ENCODE peak calls at places on chromosomes 7 and 10, in seven cellular contexts. A, I, K, H, W, T and X are unnamed samples. For H3K4me1, the result is how much of the 10 kb centered on the place peaks cover.

GRCh38 chr10:3471927-3472704 is 299.5 kb upstream of the PITRM1 start:
- DNase-seq in T (peak), A (no peak), I (no peak), H (peak), W (peak), K (no peak), X (peak)

GRCh38 chr7:90655566-90655965 is 59.4 kb downstream of the CDK14 start:
- DNase-seq in A (peak), H (no peak), W (no peak), T (peak), I (no peak), K (no peak), X (no peak)

GRCh38 chr10:81081887-81082620 is 544.4 kb downstream of the SH2D4B start:
- DNase-seq in T (peak), A (peak), K (no peak), I (peak), H (peak), W (peak), X (no peak)

GRCh38 chr7:87435546-87435945 is 39.9 kb downstream of the ABCB4 start:
- DNase-seq in W (no peak), K (no peak), T (no peak), H (no peak), I (no peak), A (peak), X (no peak)

GRCh38 chr10:26737730-26738129 is 40.2 kb downstream of the PDSS1 start:
- DNase-seq in W (no peak), T (peak), A (peak), I (no peak), H (peak), K (no peak), X (no peak)

GRCh38 chr7:140310337-140311002 is 87.9 kb downstream of the SLC37A3 start:
- DNase-seq in H (no peak), I (no peak), W (no peak), K (no peak), A (no peak), T (no peak), X (no peak)

GRCh38 chr10:17861760-17862159 is 52.6 kb downstream of the MRC1 start:
- DNase-seq in T (no peak), H (no peak), A (no peak), W (no peak), I (no peak), K (no peak), X (no peak)

GRCh38 chr7:44284216-44284615 is 41.2 kb downstream of the CAMK2B start:
- DNase-seq in I (peak), T (no peak), A (peak), W (no peak), H (no peak), K (no peak), X (no peak)

GRCh38 chr7:33710608-33711007 is 194.7 kb upstream of the BMPER start:
- DNase-seq in I (no peak), H (no peak), W (peak), A (peak), K (no peak), T (no peak), X (no peak)

GRCh38 chr10:118913825-118914224 is 115.7 kb upstream of the NANOS1 start:
- DNase-seq in I (no peak), A (no peak), W (no peak), H (no peak), T (no peak), K (no peak), X (no peak)

GRCh38 chr7:149625339-149625946 is 127.8 kb upstream of the ZNF746 start:
- DNase-seq in A (peak), K (no peak), I (peak), W (peak), H (peak), T (peak), X (peak)

GRCh38 chr10:24723788-24724380 is at the start of gene ARHGAP21:
- DNase-seq in H (peak), K (no peak), T (peak), W (peak), A (peak), I (peak), X (peak)

GRCh38 chr10:24722131-24722675 is 1.5 kb downstream of the ARHGAP21 start:
- DNase-seq in K (no peak), H (peak), A (peak), T (no peak), W (peak), I (no peak), X (no peak)

GRCh38 chr10:24722676-24723385 is 856 bp downstream of the ARHGAP21 start:
- DNase-seq in I (peak), T (peak), A (peak), H (peak), K (no peak), W (peak), X (peak)

GRCh38 chr10:24724381-24725228 is 918 bp upstream of the ARHGAP21 start:
- DNase-seq in I (peak), K (peak), A (peak), H (peak), W (peak), T (peak), X (peak)

DNA sequence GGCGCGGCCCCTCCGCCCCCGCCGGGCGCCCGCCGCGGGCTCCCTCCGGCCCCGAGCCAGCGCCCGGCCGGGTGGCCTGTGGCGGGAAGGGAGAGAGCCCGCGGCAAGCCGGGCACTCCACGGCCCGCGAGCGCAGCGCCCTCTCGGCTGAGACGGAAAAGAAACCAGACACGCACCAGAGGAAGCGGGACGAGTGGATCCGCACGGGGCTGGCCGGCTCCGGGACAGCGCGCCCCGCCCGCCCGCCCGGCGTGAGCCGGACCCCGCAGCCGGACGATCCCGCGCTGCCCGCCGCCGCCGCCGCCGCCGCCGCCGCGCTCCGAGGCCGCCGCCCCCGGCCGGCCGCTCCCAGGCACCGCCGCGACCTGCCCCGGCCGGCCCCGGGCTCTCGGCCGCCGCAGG is 300 bp downstream of the ARHGAP21 start:
- DNase-seq in K (no peak), H (peak), A (peak), W (no peak), T (peak), I (no peak), X (peak)
- H3K9ac ChIP-seq in K (peak), H (peak), A (peak), W (peak), T (peak), I (peak), X (peak)

DNA sequence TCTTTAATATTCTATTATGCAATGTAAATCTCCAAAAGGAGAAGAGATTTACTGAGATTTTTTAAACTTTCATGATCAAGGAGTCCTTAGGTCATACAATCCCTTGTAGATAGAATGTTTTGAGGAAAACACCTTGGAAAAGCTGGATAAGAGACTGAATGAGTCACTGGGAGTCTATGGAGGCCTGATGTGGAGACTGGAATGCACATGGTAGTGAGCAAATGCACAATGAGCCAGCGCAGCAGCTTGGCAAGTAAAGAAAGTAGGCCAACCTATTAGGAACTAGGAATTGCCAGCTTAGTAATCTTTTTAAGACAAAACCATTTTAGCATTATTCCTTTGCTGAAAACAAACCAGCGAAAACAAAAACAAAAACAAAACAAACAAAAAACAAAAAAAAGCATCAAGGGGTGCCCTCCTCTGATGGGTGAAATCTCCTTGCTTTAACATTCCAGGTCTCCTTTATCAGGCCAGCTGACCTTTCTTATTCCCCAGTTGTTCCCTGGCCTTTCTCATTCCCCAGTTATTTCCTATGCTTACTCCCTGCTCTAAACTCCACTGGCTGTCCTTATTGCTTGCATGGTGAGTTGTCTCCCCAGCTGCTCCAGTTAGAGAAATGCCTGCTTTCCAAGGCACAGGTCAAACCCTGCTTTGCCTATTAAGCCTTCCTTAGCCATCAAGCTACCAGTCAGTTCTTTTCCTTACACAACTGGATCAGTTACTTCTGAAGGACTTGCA is 135.8 kb downstream of the PLCE1 start:
- DNase-seq in W (no peak), H (peak), A (peak), I (no peak), T (peak), K (no peak), X (no peak)
- H3K4me1 ChIP-seq in W (under half), H (under half), A (under half), I (under half), T (under half), K (under half), X (under half)

GRCh38 chr10:86361134-86362128 is 5.2 kb downstream of the GRID1 start:
- DNase-seq in H (no peak), I (peak), A (no peak), T (no peak), W (no peak), K (no peak), X (no peak)

GRCh38 chr10:86359933-86360332 is 6.7 kb downstream of the GRID1 start:
- DNase-seq in W (no peak), I (no peak), H (no peak), A (no peak), T (no peak), K (no peak), X (no peak)

GRCh38 chr10:86362129-86362527 is 4.5 kb downstream of the GRID1 start:
- DNase-seq in A (no peak), I (peak), H (no peak), K (no peak), W (no peak), T (no peak), X (no peak)

GRCh38 chr10:86359111-86359510 is 7.5 kb downstream of the GRID1 start:
- DNase-seq in A (no peak), I (no peak), K (no peak), W (no peak), T (no peak), H (no peak), X (no peak)

DNA sequence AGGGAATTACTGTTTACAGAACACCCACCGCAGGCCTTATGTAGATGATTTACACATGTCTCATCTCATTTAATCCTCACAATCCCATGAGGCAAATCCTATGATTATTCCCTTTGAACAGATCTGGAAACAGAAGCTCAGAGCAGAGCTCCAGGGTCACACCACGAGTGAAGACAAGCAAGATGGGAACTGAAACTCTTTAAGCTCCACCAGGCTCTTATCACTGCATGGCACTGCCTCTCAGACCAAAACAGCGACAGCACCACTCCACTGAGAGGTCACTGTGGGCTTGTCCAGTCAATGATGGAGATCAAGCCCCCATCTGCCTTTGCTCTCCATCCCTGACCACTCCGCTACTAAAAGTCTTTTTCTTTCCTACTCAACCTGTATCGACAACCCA is 5.9 kb downstream of the GRID1 start:
- DNase-seq in W (no peak), A (no peak), K (no peak), H (no peak), T (no peak), I (no peak), X (no peak)
- H3K23ac ChIP-seq in W (no peak), A (no peak), K (no peak), H (no peak), T (no peak), I (no peak), X (no peak)

GRCh38 chr10:25694206-25694933 is 239.7 kb upstream of the MYO3A start:
- DNase-seq in K (no peak), H (peak), W (peak), I (no peak), T (no peak), A (no peak), X (no peak)
- H3K9ac ChIP-seq in K (no peak), H (no peak), W (no peak), I (no peak), T (no peak), A (no peak), X (no peak)

GRCh38 chr7:105829681-105830322 is 46.6 kb downstream of the ATXN7L1 start:
- DNase-seq in W (no peak), K (no peak), I (no peak), T (peak), H (no peak), A (peak), X (no peak)

GRCh38 chr7:105826143-105826542 is 50.3 kb downstream of the ATXN7L1 start:
- DNase-seq in W (no peak), A (peak), K (no peak), H (peak), T (peak), I (no peak), X (no peak)

GRCh38 chr7:105830405-105831218 is 45.8 kb downstream of the ATXN7L1 start:
- DNase-seq in I (no peak), W (peak), H (peak), A (peak), K (no peak), T (peak), X (no peak)

GRCh38 chr7:105828141-105828540 is 48.3 kb downstream of the ATXN7L1 start:
- DNase-seq in H (no peak), W (no peak), I (no peak), A (no peak), T (no peak), K (no peak), X (no peak)

GRCh38 chr7:105827106-105827870 is 49.1 kb downstream of the ATXN7L1 start:
- DNase-seq in I (no peak), K (no peak), T (no peak), H (no peak), A (no peak), W (no peak), X (no peak)
- H3K4me1 ChIP-seq in I (under half), K (under half), T (under half), H (under half), A (under half), W (under half), X (under half)

DNA sequence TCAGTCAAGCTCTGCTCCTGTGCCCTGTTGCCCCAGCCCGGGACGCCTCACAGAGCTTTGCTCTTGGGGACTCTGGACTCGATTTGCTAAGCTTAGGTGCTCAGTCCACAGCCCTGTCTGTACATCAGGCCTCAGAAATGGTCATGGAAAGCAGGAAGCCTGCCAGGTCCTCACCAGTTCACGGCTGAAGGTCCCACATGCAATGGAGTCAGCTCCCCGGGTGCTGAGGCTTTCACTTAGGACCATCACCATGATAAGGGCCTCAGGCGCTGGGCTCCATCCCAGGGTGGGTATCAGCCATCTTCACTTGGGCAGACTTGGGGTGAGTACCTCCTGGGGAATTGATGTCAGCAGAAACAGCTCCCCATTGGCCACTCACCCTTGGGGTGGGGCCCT is 37.7 kb downstream of the FAM53B start:
- DNase-seq in I (no peak), A (no peak), T (no peak), H (no peak), K (no peak), W (no peak), X (no peak)
- H3K23ac ChIP-seq in I (no peak), A (no peak), T (no peak), H (no peak), K (no peak), W (no peak), X (no peak)

DNA sequence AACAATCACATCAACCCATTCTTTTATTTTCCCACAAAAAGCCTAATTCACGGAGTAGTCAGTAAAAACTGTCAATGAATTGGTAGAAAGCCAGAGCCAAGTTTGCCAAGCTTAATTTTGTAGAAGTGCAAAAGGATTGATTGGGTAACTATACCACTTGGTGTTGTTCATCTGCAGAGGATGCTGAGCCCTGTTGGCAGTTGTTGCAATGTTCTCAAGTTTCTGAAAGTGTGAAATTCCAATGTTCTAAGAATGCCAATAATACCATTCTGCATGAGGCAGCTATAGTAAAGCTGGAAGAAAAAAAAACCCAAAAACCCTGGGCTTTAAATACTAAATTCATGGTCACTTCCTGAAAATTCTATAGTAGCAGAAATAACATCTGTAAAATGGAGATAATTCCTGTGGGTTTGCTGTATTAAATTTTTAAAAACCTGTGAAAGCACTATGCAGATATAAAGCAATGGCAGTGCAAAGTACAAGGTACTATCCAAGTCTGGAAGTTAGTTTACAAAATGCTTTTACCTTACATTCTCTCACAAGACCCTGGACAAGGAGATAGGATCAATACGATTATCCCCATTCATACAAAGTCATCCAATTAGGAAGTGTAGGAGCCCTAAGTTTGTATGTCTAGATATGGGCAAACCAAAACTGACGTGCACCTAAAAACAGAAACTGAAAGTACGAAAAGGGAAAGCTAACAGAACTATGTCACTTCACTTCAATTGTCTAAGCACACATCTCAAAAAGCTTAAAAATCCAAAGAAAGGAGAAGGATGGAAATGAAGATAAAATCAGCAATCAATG is 6.1 kb upstream of the PON1 start:
- DNase-seq in A (no peak), I (no peak), K (no peak), W (peak), H (no peak), T (peak), X (no peak)
- H3K9ac ChIP-seq in A (no peak), I (no peak), K (no peak), W (no peak), H (no peak), T (peak), X (no peak)

DNA sequence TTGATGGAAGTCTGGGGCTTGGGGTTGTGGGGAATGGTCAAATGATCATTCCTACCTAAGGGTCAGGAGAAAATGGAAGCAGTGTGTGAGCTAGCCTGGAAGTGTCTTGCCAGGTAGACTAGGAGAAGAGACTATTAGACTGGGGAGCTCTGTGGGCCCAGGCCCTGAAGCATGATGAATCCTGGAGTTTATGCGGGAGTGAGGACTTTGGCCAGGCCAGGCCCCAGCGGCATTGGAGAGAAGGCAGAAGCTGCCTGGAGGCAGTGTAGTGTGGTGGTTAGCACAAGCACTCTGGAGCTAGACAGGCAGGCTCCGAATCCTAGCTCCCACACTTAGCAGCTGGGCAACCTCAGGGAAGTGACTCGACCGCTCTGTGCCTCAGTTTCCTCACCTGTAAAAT is 29.3 kb downstream of the ZMIZ1 start:
- DNase-seq in I (no peak), W (no peak), H (no peak), K (no peak), T (no peak), A (no peak), X (no peak)
- H3K4me1 ChIP-seq in I (under half), W (under half), H (under half), K (under half), T (half or more), A (half or more), X (under half)